ENCODE peak calls at places on chromosomes 4 and X, in six cellular contexts. N is HCT116, V is HepG2, L is K562, C is SK-N-SH, T is GM12878. B is an unnamed sample.

GRCh38 chr4:40316782-40317635 is 18.1 kb upstream of the CHRNA9 start:
- DNase-seq in N (peak; percentile 80), V (peak; percentile 47), L (peak; percentile 72), C (peak; percentile 57), T (peak; percentile 78), B (peak; percentile 72)

GRCh38 chr4:3112979-3113469 is 38.5 kb downstream of the HTT start:
- DNase-seq in N (no peak), V (peak; percentile 2), L (no peak), C (no peak), T (no peak), B (no peak)

GRCh38 chrX:465418-465817 is 78.7 kb upstream of the PPP2R3B start:
- DNase-seq in N (no peak), V (no peak), L (no peak), C (no peak), T (no peak), B (no peak)

GRCh38 chr4:76689079-76689817 is 208.7 kb downstream of the SOWAHB start:
- DNase-seq in N (peak; percentile 18), V (no peak), L (no peak), C (peak; percentile 78), T (no peak), B (no peak)

GRCh38 chrX:40095588-40096394 is 2.0 kb downstream of the BCOR start:
- DNase-seq in N (no peak), V (no peak), L (no peak), C (peak; percentile 44), T (no peak), B (no peak)

GRCh38 chrX:65745992-65746391 is 78.5 kb downstream of the MSN start:
- DNase-seq in N (no peak), V (no peak), L (no peak), C (no peak), T (no peak), B (no peak)

GRCh38 chr4:90582087-90582486 is 454.9 kb downstream of the CCSER1 start:
- DNase-seq in N (no peak), V (no peak), L (no peak), C (no peak), T (no peak), B (no peak)

GRCh38 chr4:158025131-158025530 is 147.7 kb downstream of the GASK1B start:
- DNase-seq in N (peak; percentile 13), V (no peak), L (no peak), C (no peak), T (no peak), B (no peak)

GRCh38 chr4:71366776-71367175 is 28.0 kb downstream of the SLC4A4 start:
- DNase-seq in N (no peak), V (no peak), L (no peak), C (no peak), T (no peak), B (no peak)

GRCh38 chr4:164977243-164978164 is at the start of gene TRIM61:
- DNase-seq in N (no peak), V (no peak), L (peak; percentile 11), C (peak; percentile 11), T (peak; percentile 54), B (peak; percentile 83)

GRCh38 chr4:105714071-105714521 is 5.5 kb downstream of the GSTCD start:
- DNase-seq in N (no peak), V (no peak), L (no peak), C (no peak), T (no peak), B (no peak)

GRCh38 chrX:70001269-70001668 is 48.5 kb downstream of the AWAT2 start:
- DNase-seq in N (no peak), V (no peak), L (no peak), C (no peak), T (no peak), B (no peak)

GRCh38 chrX:41452565-41452964 is 5.4 kb downstream of the NYX start:
- DNase-seq in N (no peak), V (no peak), L (no peak), C (no peak), T (no peak), B (no peak)

GRCh38 chr4:159400782-159401712 is 298.2 kb downstream of the RAPGEF2 start:
- DNase-seq in N (no peak), V (no peak), L (no peak), C (no peak), T (no peak), B (no peak)

GRCh38 chr4:43331226-43332078 is 438.9 kb downstream of the GRXCR1 start:
- DNase-seq in N (no peak), V (no peak), L (no peak), C (no peak), T (no peak), B (no peak)

GRCh38 chr4:118799235-118799932 is 36.5 kb downstream of the SEC24D start:
- DNase-seq in N (no peak), V (no peak), L (no peak), C (no peak), T (no peak), B (no peak)

GRCh38 chrX:373641-374471 is 12.9 kb downstream of the PPP2R3B start:
- DNase-seq in N (no peak), V (peak; percentile 27), L (no peak), C (no peak), T (no peak), B (peak; percentile 85)

GRCh38 chr4:151859646-151860045 is 98.8 kb upstream of the GATB start:
- DNase-seq in N (no peak), V (no peak), L (no peak), C (no peak), T (no peak), B (no peak)

GRCh38 chrX:152842772-152843338 is 12.0 kb downstream of the NSDHL start:
- DNase-seq in N (no peak), V (no peak), L (no peak), C (no peak), T (no peak), B (no peak)

GRCh38 chr4:60865238-60865637 is 334.9 kb upstream of the ADGRL3 start:
- DNase-seq in N (no peak), V (no peak), L (no peak), C (peak; percentile 32), T (no peak), B (no peak)

GRCh38 chrX:821311-822178 is 191.0 kb downstream of the SHOX start:
- DNase-seq in N (no peak), V (no peak), L (no peak), C (no peak), T (no peak), B (no peak)

GRCh38 chr4:56426273-56426672 is 9.1 kb downstream of the PPAT start:
- DNase-seq in N (no peak), V (no peak), L (no peak), C (no peak), T (no peak), B (no peak)

GRCh38 chrX:49029876-49030275 is 13.3 kb downstream of the TFE3 start:
- DNase-seq in N (peak; percentile 37), V (no peak), L (peak; percentile 68), C (no peak), T (no peak), B (no peak)

GRCh38 chrX:150486011-150486410 is 82.4 kb upstream of the MTM1 start:
- DNase-seq in N (peak; percentile 24), V (peak; percentile 20), L (peak; percentile 12), C (peak; percentile 32), T (no peak), B (peak; percentile 53)

GRCh38 chrX:93422693-93423092 is 250.7 kb downstream of the NAP1L3 start:
- DNase-seq in N (no peak), V (peak; percentile 0), L (peak; percentile 12), C (peak; percentile 19), T (no peak), B (no peak)

GRCh38 chrX:139085404-139085803 is 373.9 kb upstream of the FGF13 start:
- DNase-seq in N (no peak), V (no peak), L (no peak), C (no peak), T (no peak), B (no peak)

DNA sequence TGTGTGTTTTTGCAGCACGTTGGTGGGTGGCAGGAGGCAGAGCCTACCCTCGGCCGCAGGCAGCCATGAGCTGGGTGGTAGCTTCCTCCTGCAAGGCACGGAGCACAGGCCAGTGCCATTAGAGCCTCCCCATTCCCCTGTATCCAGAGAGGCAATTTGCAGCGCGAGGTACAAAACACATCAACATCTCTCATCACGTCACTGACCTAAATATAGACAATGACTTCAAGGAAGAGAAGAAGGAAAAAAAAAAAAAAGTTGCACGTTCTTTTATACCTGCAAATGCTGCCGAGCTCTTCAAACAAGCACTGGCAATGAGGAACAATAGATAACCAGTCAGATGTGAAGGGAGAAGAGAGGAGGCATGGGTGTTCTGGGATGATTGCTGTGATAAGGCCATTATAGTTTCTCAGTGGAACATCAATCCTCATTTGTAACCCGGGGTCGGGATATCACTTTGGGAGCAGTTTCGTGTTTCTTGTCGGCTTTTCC is 159.9 kb downstream of the MGST2 start:
- DNase-seq in N (no peak), V (no peak), L (no peak), C (peak; percentile 63), T (no peak), B (no peak)
- TF ChIP-seq SIN3A in N (no peak), V (no peak), L (no peak), C (no peak), T (no peak), B (no peak)

GRCh38 chr4:113559947-113560346 is 201.6 kb downstream of the CAMK2D start:
- DNase-seq in N (no peak), V (no peak), L (no peak), C (no peak), T (no peak), B (no peak)
- TF ChIP-seq SIN3A in N (no peak), V (no peak), L (no peak), C (no peak), T (no peak), B (no peak)

GRCh38 chrX:123203772-123204171 is 19.7 kb downstream of the GRIA3 start:
- DNase-seq in N (no peak), V (no peak), L (no peak), C (no peak), T (no peak), B (no peak)

GRCh38 chrX:123202523-123202922 is 18.4 kb downstream of the GRIA3 start:
- DNase-seq in N (no peak), V (no peak), L (no peak), C (no peak), T (no peak), B (no peak)

GRCh38 chrX:123206222-123206621 is 22.1 kb downstream of the GRIA3 start:
- DNase-seq in N (no peak), V (no peak), L (no peak), C (no peak), T (no peak), B (no peak)

GRCh38 chrX:123199338-123199737 is 15.3 kb downstream of the GRIA3 start:
- DNase-seq in N (no peak), V (no peak), L (no peak), C (no peak), T (no peak), B (no peak)

DNA sequence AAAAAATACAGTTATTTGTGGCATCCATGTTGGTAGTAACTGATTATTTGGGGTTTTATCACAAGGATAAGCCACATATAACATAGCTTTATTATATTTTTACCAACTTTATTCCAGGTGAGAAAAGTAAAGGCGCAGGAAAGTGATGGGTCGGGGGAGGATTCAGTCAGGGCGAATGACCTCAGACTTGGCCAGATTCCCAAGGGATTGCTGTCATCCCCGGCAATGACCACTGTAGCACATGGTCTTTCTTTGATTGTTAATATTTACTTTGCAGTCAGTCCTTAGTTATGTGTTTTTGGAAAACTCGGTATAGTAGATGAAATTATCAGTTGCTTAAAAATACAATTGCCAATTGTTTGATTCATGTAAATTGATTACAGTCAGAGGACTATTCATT is 17.6 kb downstream of the GRIA3 start:
- DNase-seq in N (no peak), V (peak; percentile 1), L (no peak), C (no peak), T (no peak), B (no peak)
- TF ChIP-seq SIN3A in N (no peak), V (no peak), L (no peak), C (no peak), T (no peak), B (no peak)

GRCh38 chrX:68999351-68999750 is 165.9 kb downstream of the PJA1 start:
- DNase-seq in N (peak; percentile 18), V (no peak), L (no peak), C (no peak), T (no peak), B (no peak)
- TF ChIP-seq SIN3A in N (no peak), V (no peak), L (no peak), C (no peak), T (no peak), B (no peak)

B was measured in H1.